ENCODE peak calls at places on chromosomes 2 and 18, in nine cellular contexts. One of them, this sample, is unnamed.

GRCh38 chr2:163799807-163800206 is 64.0 kb upstream of the FIGN start:
- DNase-seq in cardiac muscle cell: peak
- DNase-seq in tibial nerve: no peak
- DNase-seq in AG10803: no peak
- DNase-seq in heart right ventricle: no peak
- DNase-seq in GM10248: no peak
- DNase-seq in AG04449: no peak
- DNase-seq in adrenal gland: no peak
- DNase-seq in HCT116: no peak
- DNase-seq in this sample: no peak

GRCh38 chr2:73202156-73203054 is at the start of gene NOTO:
- DNase-seq in cardiac muscle cell: peak
- DNase-seq in tibial nerve: no peak
- DNase-seq in AG10803: no peak
- DNase-seq in heart right ventricle: no peak
- DNase-seq in GM10248: no peak
- DNase-seq in AG04449: no peak
- DNase-seq in adrenal gland: no peak
- DNase-seq in HCT116: no peak
- DNase-seq in this sample: no peak

GRCh38 chr2:223083402-223084070 is 31.5 kb downstream of the KCNE4 start:
- DNase-seq in cardiac muscle cell: no peak
- DNase-seq in tibial nerve: no peak
- DNase-seq in AG10803: no peak
- DNase-seq in heart right ventricle: no peak
- DNase-seq in GM10248: no peak
- DNase-seq in AG04449: no peak
- DNase-seq in adrenal gland: no peak
- DNase-seq in HCT116: no peak
- DNase-seq in this sample: no peak

GRCh38 chr2:241570961-241571581 is 12.5 kb downstream of the BOK start:
- DNase-seq in cardiac muscle cell: no peak
- DNase-seq in tibial nerve: no peak
- DNase-seq in AG10803: no peak
- DNase-seq in heart right ventricle: no peak
- DNase-seq in GM10248: no peak
- DNase-seq in AG04449: no peak
- DNase-seq in adrenal gland: no peak
- DNase-seq in HCT116: no peak
- DNase-seq in this sample: no peak

GRCh38 chr2:19674051-19675002 is 227.5 kb downstream of the TTC32 start:
- DNase-seq in cardiac muscle cell: no peak
- DNase-seq in tibial nerve: no peak
- DNase-seq in AG10803: peak
- DNase-seq in heart right ventricle: no peak
- DNase-seq in GM10248: no peak
- DNase-seq in AG04449: no peak
- DNase-seq in adrenal gland: no peak
- DNase-seq in HCT116: no peak
- DNase-seq in this sample: no peak

GRCh38 chr18:32881009-32881408 is 108.2 kb upstream of the KLHL14 start:
- DNase-seq in cardiac muscle cell: no peak
- DNase-seq in tibial nerve: no peak
- DNase-seq in AG10803: no peak
- DNase-seq in heart right ventricle: no peak
- DNase-seq in GM10248: no peak
- DNase-seq in AG04449: no peak
- DNase-seq in adrenal gland: no peak
- DNase-seq in HCT116: no peak
- DNase-seq in this sample: no peak

GRCh38 chr2:68737717-68738116 is 3.1 kb downstream of the ARHGAP25 start:
- DNase-seq in cardiac muscle cell: no peak
- DNase-seq in tibial nerve: no peak
- DNase-seq in AG10803: no peak
- DNase-seq in heart right ventricle: no peak
- DNase-seq in GM10248: peak
- DNase-seq in AG04449: no peak
- DNase-seq in adrenal gland: no peak
- DNase-seq in HCT116: no peak
- DNase-seq in this sample: no peak

GRCh38 chr2:24016376-24016761 is 6.5 kb downstream of the MFSD2B start:
- DNase-seq in cardiac muscle cell: no peak
- DNase-seq in tibial nerve: no peak
- DNase-seq in AG10803: no peak
- DNase-seq in heart right ventricle: no peak
- DNase-seq in GM10248: no peak
- DNase-seq in AG04449: no peak
- DNase-seq in adrenal gland: no peak
- DNase-seq in HCT116: no peak
- DNase-seq in this sample: no peak

GRCh38 chr2:219281588-219281987 is 2.4 kb downstream of the DNAJB2 start:
- DNase-seq in cardiac muscle cell: no peak
- DNase-seq in tibial nerve: no peak
- DNase-seq in AG10803: no peak
- DNase-seq in heart right ventricle: no peak
- DNase-seq in GM10248: no peak
- DNase-seq in AG04449: no peak
- DNase-seq in adrenal gland: no peak
- DNase-seq in HCT116: no peak
- DNase-seq in this sample: no peak

GRCh38 chr2:120763931-120764330 is 28.3 kb downstream of the GLI2 start:
- DNase-seq in cardiac muscle cell: no peak
- DNase-seq in tibial nerve: no peak
- DNase-seq in AG10803: no peak
- DNase-seq in heart right ventricle: no peak
- DNase-seq in GM10248: no peak
- DNase-seq in AG04449: no peak
- DNase-seq in adrenal gland: no peak
- DNase-seq in HCT116: no peak
- DNase-seq in this sample: no peak

GRCh38 chr2:110748489-110748867 is 16.1 kb downstream of the ACOXL start:
- DNase-seq in cardiac muscle cell: no peak
- DNase-seq in tibial nerve: no peak
- DNase-seq in AG10803: no peak
- DNase-seq in heart right ventricle: no peak
- DNase-seq in GM10248: peak
- DNase-seq in AG04449: no peak
- DNase-seq in adrenal gland: no peak
- DNase-seq in HCT116: no peak
- DNase-seq in this sample: no peak

GRCh38 chr2:126975671-126976655 is 77.3 kb downstream of the TEX51 start:
- DNase-seq in cardiac muscle cell: no peak
- DNase-seq in tibial nerve: no peak
- DNase-seq in AG10803: no peak
- DNase-seq in heart right ventricle: no peak
- DNase-seq in GM10248: no peak
- DNase-seq in AG04449: no peak
- DNase-seq in adrenal gland: no peak
- DNase-seq in HCT116: no peak
- DNase-seq in this sample: no peak

GRCh38 chr18:8151176-8151575 is 458.1 kb upstream of the RAB12 start:
- DNase-seq in cardiac muscle cell: no peak
- DNase-seq in tibial nerve: no peak
- DNase-seq in AG10803: no peak
- DNase-seq in heart right ventricle: no peak
- DNase-seq in GM10248: no peak
- DNase-seq in AG04449: no peak
- DNase-seq in adrenal gland: no peak
- DNase-seq in HCT116: no peak
- DNase-seq in this sample: no peak

GRCh38 chr2:196171248-196171871 is at the start of gene STK17B:
- DNase-seq in cardiac muscle cell: peak
- DNase-seq in tibial nerve: peak
- DNase-seq in AG10803: peak
- DNase-seq in heart right ventricle: peak
- DNase-seq in GM10248: peak
- DNase-seq in AG04449: peak
- DNase-seq in adrenal gland: peak
- DNase-seq in HCT116: peak
- DNase-seq in this sample: peak

GRCh38 chr2:232418466-232419244 is 12.0 kb downstream of the ALPG start:
- DNase-seq in cardiac muscle cell: peak
- DNase-seq in tibial nerve: no peak
- DNase-seq in AG10803: no peak
- DNase-seq in heart right ventricle: no peak
- DNase-seq in GM10248: no peak
- DNase-seq in AG04449: no peak
- DNase-seq in adrenal gland: no peak
- DNase-seq in HCT116: no peak
- DNase-seq in this sample: no peak

GRCh38 chr18:79911009-79911870 is 40.2 kb downstream of the SLC66A2 start:
- DNase-seq in cardiac muscle cell: no peak
- DNase-seq in tibial nerve: no peak
- DNase-seq in AG10803: no peak
- DNase-seq in heart right ventricle: no peak
- DNase-seq in GM10248: no peak
- DNase-seq in AG04449: no peak
- DNase-seq in adrenal gland: peak
- DNase-seq in HCT116: no peak
- DNase-seq in this sample: no peak

GRCh38 chr18:10322408-10322807 is 132.0 kb upstream of the APCDD1 start:
- DNase-seq in cardiac muscle cell: no peak
- DNase-seq in tibial nerve: no peak
- DNase-seq in AG10803: peak
- DNase-seq in heart right ventricle: no peak
- DNase-seq in GM10248: no peak
- DNase-seq in AG04449: no peak
- DNase-seq in adrenal gland: no peak
- DNase-seq in HCT116: no peak
- DNase-seq in this sample: no peak

GRCh38 chr2:11177871-11178598 is 22.8 kb downstream of the SLC66A3 start:
- DNase-seq in cardiac muscle cell: no peak
- DNase-seq in tibial nerve: no peak
- DNase-seq in AG10803: peak
- DNase-seq in heart right ventricle: no peak
- DNase-seq in GM10248: no peak
- DNase-seq in AG04449: no peak
- DNase-seq in adrenal gland: no peak
- DNase-seq in HCT116: no peak
- DNase-seq in this sample: no peak

GRCh38 chr2:223598994-223599645 is 3.0 kb downstream of the SCG2 start:
- DNase-seq in cardiac muscle cell: no peak
- DNase-seq in tibial nerve: no peak
- DNase-seq in AG10803: peak
- DNase-seq in heart right ventricle: no peak
- DNase-seq in GM10248: no peak
- DNase-seq in AG04449: no peak
- DNase-seq in adrenal gland: no peak
- DNase-seq in HCT116: no peak
- DNase-seq in this sample: no peak

GRCh38 chr2:11092693-11093335 is 62.5 kb upstream of the SLC66A3 start:
- DNase-seq in cardiac muscle cell: no peak
- DNase-seq in tibial nerve: no peak
- DNase-seq in AG10803: no peak
- DNase-seq in heart right ventricle: no peak
- DNase-seq in GM10248: no peak
- DNase-seq in AG04449: no peak
- DNase-seq in adrenal gland: no peak
- DNase-seq in HCT116: no peak
- DNase-seq in this sample: no peak

GRCh38 chr2:192053921-192054320 is 140.8 kb downstream of the TMEFF2 start:
- DNase-seq in cardiac muscle cell: no peak
- DNase-seq in tibial nerve: no peak
- DNase-seq in AG10803: no peak
- DNase-seq in heart right ventricle: no peak
- DNase-seq in GM10248: no peak
- DNase-seq in AG04449: no peak
- DNase-seq in adrenal gland: no peak
- DNase-seq in HCT116: no peak
- DNase-seq in this sample: no peak

GRCh38 chr2:239671916-239672849 is 271.4 kb upstream of the HDAC4 start:
- DNase-seq in cardiac muscle cell: no peak
- DNase-seq in tibial nerve: no peak
- DNase-seq in AG10803: no peak
- DNase-seq in heart right ventricle: no peak
- DNase-seq in GM10248: no peak
- DNase-seq in AG04449: no peak
- DNase-seq in adrenal gland: no peak
- DNase-seq in HCT116: no peak
- DNase-seq in this sample: no peak

GRCh38 chr2:19987936-19988335 is 2.0 kb downstream of the WDR35 start:
- DNase-seq in cardiac muscle cell: no peak
- DNase-seq in tibial nerve: no peak
- DNase-seq in AG10803: no peak
- DNase-seq in heart right ventricle: no peak
- DNase-seq in GM10248: peak
- DNase-seq in AG04449: no peak
- DNase-seq in adrenal gland: no peak
- DNase-seq in HCT116: no peak
- DNase-seq in this sample: no peak

GRCh38 chr18:70028084-70028483 is 80.4 kb upstream of the CD226 start:
- DNase-seq in cardiac muscle cell: no peak
- DNase-seq in tibial nerve: no peak
- DNase-seq in AG10803: no peak
- DNase-seq in heart right ventricle: no peak
- DNase-seq in GM10248: no peak
- DNase-seq in AG04449: no peak
- DNase-seq in adrenal gland: no peak
- DNase-seq in HCT116: no peak
- DNase-seq in this sample: no peak
- TF ChIP-seq CTCF in cardiac muscle cell: no peak
- TF ChIP-seq CTCF in tibial nerve: no peak
- TF ChIP-seq CTCF in AG10803: no peak
- TF ChIP-seq CTCF in heart right ventricle: no peak
- TF ChIP-seq CTCF in GM10248: no peak
- TF ChIP-seq CTCF in AG04449: no peak
- TF ChIP-seq CTCF in adrenal gland: no peak
- TF ChIP-seq CTCF in HCT116: no peak
- TF ChIP-seq CTCF in this sample: no peak

GRCh38 chr2:226795281-226796011 is 4.2 kb downstream of the IRS1 start:
- DNase-seq in cardiac muscle cell: no peak
- DNase-seq in tibial nerve: no peak
- DNase-seq in AG10803: peak
- DNase-seq in heart right ventricle: peak
- DNase-seq in GM10248: no peak
- DNase-seq in AG04449: no peak
- DNase-seq in adrenal gland: peak
- DNase-seq in HCT116: no peak
- DNase-seq in this sample: no peak
- TF ChIP-seq CTCF in cardiac muscle cell: no peak
- TF ChIP-seq CTCF in tibial nerve: peak
- TF ChIP-seq CTCF in AG10803: peak
- TF ChIP-seq CTCF in heart right ventricle: peak
- TF ChIP-seq CTCF in GM10248: no peak
- TF ChIP-seq CTCF in AG04449: peak
- TF ChIP-seq CTCF in adrenal gland: peak
- TF ChIP-seq CTCF in HCT116: no peak
- TF ChIP-seq CTCF in this sample: no peak

GRCh38 chr2:173028671-173029070 is 47.0 kb upstream of the MAP3K20 start:
- DNase-seq in cardiac muscle cell: no peak
- DNase-seq in tibial nerve: no peak
- DNase-seq in AG10803: peak
- DNase-seq in heart right ventricle: no peak
- DNase-seq in GM10248: no peak
- DNase-seq in AG04449: no peak
- DNase-seq in adrenal gland: no peak
- DNase-seq in HCT116: no peak
- DNase-seq in this sample: no peak
- TF ChIP-seq CTCF in cardiac muscle cell: no peak
- TF ChIP-seq CTCF in tibial nerve: no peak
- TF ChIP-seq CTCF in AG10803: no peak
- TF ChIP-seq CTCF in heart right ventricle: no peak
- TF ChIP-seq CTCF in GM10248: no peak
- TF ChIP-seq CTCF in AG04449: no peak
- TF ChIP-seq CTCF in adrenal gland: no peak
- TF ChIP-seq CTCF in HCT116: no peak
- TF ChIP-seq CTCF in this sample: no peak

GRCh38 chr2:8549273-8549922 is 132.5 kb upstream of the ID2 start:
- DNase-seq in cardiac muscle cell: no peak
- DNase-seq in tibial nerve: no peak
- DNase-seq in AG10803: no peak
- DNase-seq in heart right ventricle: no peak
- DNase-seq in GM10248: no peak
- DNase-seq in AG04449: no peak
- DNase-seq in adrenal gland: no peak
- DNase-seq in HCT116: no peak
- DNase-seq in this sample: no peak
- TF ChIP-seq CTCF in cardiac muscle cell: no peak
- TF ChIP-seq CTCF in tibial nerve: no peak
- TF ChIP-seq CTCF in AG10803: no peak
- TF ChIP-seq CTCF in heart right ventricle: no peak
- TF ChIP-seq CTCF in GM10248: no peak
- TF ChIP-seq CTCF in AG04449: no peak
- TF ChIP-seq CTCF in adrenal gland: no peak
- TF ChIP-seq CTCF in HCT116: no peak
- TF ChIP-seq CTCF in this sample: no peak

This sample was measured in esophagus squamous epithelium.